ENCODE peak calls at places on chromosomes 2 and 18, in four cellular contexts. O is fibroblast of pulmonary artery, D is immature natural killer cell, J is GM04504. U is an unnamed sample.

GRCh38 chr2:227325824-227326195 is 759 bp downstream of the MFF start:
- DNase-seq in D (no peak), O (peak), J (peak), U (no peak)

GRCh38 chr2:19607400-19607799 is 249.0 kb upstream of the OSR1 start:
- DNase-seq in J (peak), O (peak), D (no peak), U (no peak)

GRCh38 chr2:121617042-121617599 is 32.1 kb downstream of the CLASP1 start:
- DNase-seq in D (no peak), O (no peak), J (no peak), U (no peak)

GRCh38 chr2:19649107-19649506 is 252.7 kb downstream of the TTC32 start:
- DNase-seq in D (no peak), J (no peak), O (peak), U (no peak)

GRCh38 chr18:34866310-34866709 is 156.2 kb downstream of the DTNA start:
- DNase-seq in J (no peak), D (no peak), O (no peak), U (no peak)

GRCh38 chr2:231679906-231680283 is 28.4 kb upstream of the PTMA start:
- DNase-seq in D (no peak), J (no peak), O (no peak), U (no peak)

GRCh38 chr2:54573532-54573915 is 117.4 kb downstream of the SPTBN1 start:
- DNase-seq in O (no peak), D (no peak), J (no peak), U (no peak)

GRCh38 chr2:240992572-240993291 is 5.7 kb upstream of the SNED1 start:
- DNase-seq in O (no peak), D (no peak), J (no peak), U (no peak)

GRCh38 chr2:37600735-37601134 is 70.7 kb downstream of the CDC42EP3 start:
- DNase-seq in J (no peak), O (no peak), D (no peak), U (no peak)